ENCODE peak calls at places on chromosomes 13 and 19, in nine cellular contexts. M, S, E, Z, R, I, Y, L and J are unnamed samples. For H3K36me3, the result is how much of the 10 kb centered on the place peaks cover.

GRCh38 chr13:110653851-110654250 is 38.5 kb downstream of the NAXD start:
- DNase-seq in M (no peak), S (no peak), E (no peak), Z (no peak), R (no peak), I (no peak), Y (no peak), L (no peak), J (no peak)

GRCh38 chr13:28037399-28037798 is 48.9 kb upstream of the URAD start:
- DNase-seq in M (no peak), S (no peak), E (no peak), Z (no peak), R (no peak), I (no peak), Y (no peak), L (no peak), J (no peak)

GRCh38 chr19:34325961-34326360 is 39.0 kb upstream of the GPI start:
- DNase-seq in M (no peak), S (no peak), E (peak), Z (no peak), R (no peak), I (no peak), Y (no peak), L (no peak), J (no peak)

GRCh38 chr13:39322836-39323585 is 280.0 kb downstream of the LHFPL6 start:
- DNase-seq in M (no peak), S (no peak), E (no peak), Z (no peak), R (no peak), I (no peak), Y (no peak), L (no peak), J (no peak)

GRCh38 chr19:44777715-44778347 is at the start of gene CBLC:
- DNase-seq in M (peak), S (no peak), E (no peak), Z (no peak), R (no peak), I (no peak), Y (no peak), L (no peak), J (no peak)

GRCh38 chr19:7944177-7944761 is 803 bp upstream of the TIMM44 start:
- DNase-seq in M (peak), S (no peak), E (peak), Z (peak), R (peak), I (peak), Y (peak), L (peak), J (peak)

GRCh38 chr13:43319617-43320444 is 296.4 kb downstream of the DNAJC15 start:
- DNase-seq in M (no peak), S (no peak), E (no peak), Z (no peak), R (no peak), I (no peak), Y (no peak), L (no peak), J (no peak)

GRCh38 chr19:49224856-49225255 is 67.3 kb downstream of the TRPM4 start:
- DNase-seq in M (peak), S (no peak), E (peak), Z (peak), R (no peak), I (peak), Y (no peak), L (peak), J (peak)

GRCh38 chr19:41531438-41532311 is 44.3 kb upstream of the CEACAM21 start:
- DNase-seq in M (peak), S (no peak), E (peak), Z (peak), R (peak), I (no peak), Y (peak), L (peak), J (peak)

GRCh38 chr19:46963093-46963734 is 56.4 kb upstream of the NPAS1 start:
- DNase-seq in M (no peak), S (no peak), E (peak), Z (peak), R (no peak), I (no peak), Y (no peak), L (no peak), J (no peak)

GRCh38 chr13:79867248-79867647 is 386.3 kb downstream of the NDFIP2 start:
- DNase-seq in M (no peak), S (no peak), E (no peak), Z (peak), R (no peak), I (no peak), Y (no peak), L (no peak), J (no peak)

GRCh38 chr19:57321746-57322145 is 1.5 kb downstream of the ZNF543 start:
- DNase-seq in M (no peak), S (no peak), E (no peak), Z (no peak), R (no peak), I (no peak), Y (no peak), L (no peak), J (no peak)

GRCh38 chr13:113949546-113949945 is 24.3 kb downstream of the C13orf46 start:
- DNase-seq in M (peak), S (no peak), E (no peak), Z (no peak), R (no peak), I (no peak), Y (no peak), L (no peak), J (no peak)

GRCh38 chr19:1699998-1700732 is 47.8 kb upstream of the TCF3 start:
- DNase-seq in M (no peak), S (no peak), E (no peak), Z (no peak), R (no peak), I (no peak), Y (no peak), L (no peak), J (no peak)

GRCh38 chr19:55272142-55272541 is 7.8 kb downstream of the HSPBP1 start:
- DNase-seq in M (no peak), S (no peak), E (no peak), Z (no peak), R (no peak), I (no peak), Y (no peak), L (no peak), J (no peak)
- H3K36me3 ChIP-seq in M (under half), S (under half), E (under half), Z (under half), R (under half), I (under half), Y (half or more), L (half or more), J (under half)

GRCh38 chr19:29811125-29812079 is at the start of gene CCNE1:
- DNase-seq in M (peak), S (no peak), E (peak), Z (peak), R (no peak), I (peak), Y (peak), L (peak), J (peak)
- H3K4me3 ChIP-seq in M (peak), S (peak), E (peak), Z (peak), R (peak), I (peak), Y (peak), L (peak), J (peak)

GRCh38 chr13:33107403-33107760 is 91.2 kb downstream of the KL start:
- DNase-seq in M (no peak), S (no peak), E (no peak), Z (no peak), R (no peak), I (no peak), Y (no peak), L (no peak), J (no peak)
- H3K36me3 ChIP-seq in M (under half), S (under half), E (under half), Z (half or more), R (under half), I (under half), Y (under half), L (half or more), J (half or more)

DNA sequence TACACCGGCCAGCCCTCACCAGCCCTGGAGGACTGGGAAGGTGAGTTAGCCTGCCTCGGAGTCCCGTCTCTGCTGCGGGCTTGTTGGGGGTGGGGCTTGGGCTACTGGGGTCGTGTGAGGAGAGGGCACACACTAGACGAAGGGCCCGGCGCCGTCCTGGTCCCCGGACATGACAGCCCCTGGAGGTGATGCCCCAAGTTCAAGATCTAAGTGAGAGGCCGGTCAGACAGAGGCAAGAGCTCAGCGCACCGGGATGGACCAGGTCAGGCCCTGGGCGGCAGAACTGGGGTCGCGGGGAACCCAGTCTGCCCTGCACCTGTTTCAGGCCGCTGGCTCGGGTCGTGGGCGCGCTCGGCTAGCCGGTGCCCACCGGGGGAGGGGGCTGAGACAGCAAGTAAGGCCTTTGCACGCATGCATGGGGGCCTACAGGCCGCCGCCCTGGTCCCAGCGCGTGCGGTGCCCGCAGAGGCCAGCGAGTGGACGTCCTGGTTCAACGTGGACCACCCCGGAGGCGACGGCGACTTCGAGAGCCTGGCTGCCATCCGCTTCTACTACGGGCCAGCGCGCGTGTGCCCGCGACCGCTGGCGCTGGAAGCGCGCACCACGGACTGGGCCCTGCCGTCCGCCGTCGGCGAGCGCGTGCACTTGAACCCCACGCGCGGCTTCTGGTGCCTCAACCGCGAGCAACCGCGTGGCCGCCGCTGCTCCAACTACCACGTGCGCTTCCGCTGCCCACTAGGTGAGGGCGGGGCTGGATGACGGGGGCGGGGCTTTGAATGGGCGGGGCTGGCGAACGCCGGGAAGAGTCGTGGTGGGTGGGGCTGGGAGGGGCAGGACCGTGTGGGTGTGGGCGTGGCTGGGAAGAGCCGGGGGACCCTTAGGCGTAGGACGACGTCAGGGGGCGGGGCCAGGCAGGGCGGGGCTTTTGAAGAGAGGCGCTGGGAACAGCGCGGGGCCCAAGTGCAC is 2.0 kb downstream of the CILP2 start:
- DNase-seq in M (peak), S (no peak), E (peak), Z (peak), R (no peak), I (no peak), Y (no peak), L (peak), J (peak)
- H3K4me3 ChIP-seq in M (no peak), S (no peak), E (no peak), Z (no peak), R (no peak), I (no peak), Y (peak), L (no peak), J (no peak)

GRCh38 chr13:20990910-20991525 is 70.4 kb downstream of the LATS2 start:
- DNase-seq in M (no peak), S (no peak), E (no peak), Z (no peak), R (no peak), I (no peak), Y (no peak), L (no peak), J (no peak)

GRCh38 chr13:20984879-20985278 is 76.5 kb downstream of the LATS2 start:
- DNase-seq in M (no peak), S (no peak), E (no peak), Z (peak), R (no peak), I (no peak), Y (no peak), L (no peak), J (no peak)

GRCh38 chr13:20988909-20989735 is 72.3 kb downstream of the LATS2 start:
- DNase-seq in M (no peak), S (no peak), E (no peak), Z (no peak), R (no peak), I (no peak), Y (no peak), L (no peak), J (no peak)

GRCh38 chr13:20989883-20990282 is 71.5 kb downstream of the LATS2 start:
- DNase-seq in M (no peak), S (no peak), E (no peak), Z (no peak), R (no peak), I (no peak), Y (no peak), L (no peak), J (no peak)

DNA sequence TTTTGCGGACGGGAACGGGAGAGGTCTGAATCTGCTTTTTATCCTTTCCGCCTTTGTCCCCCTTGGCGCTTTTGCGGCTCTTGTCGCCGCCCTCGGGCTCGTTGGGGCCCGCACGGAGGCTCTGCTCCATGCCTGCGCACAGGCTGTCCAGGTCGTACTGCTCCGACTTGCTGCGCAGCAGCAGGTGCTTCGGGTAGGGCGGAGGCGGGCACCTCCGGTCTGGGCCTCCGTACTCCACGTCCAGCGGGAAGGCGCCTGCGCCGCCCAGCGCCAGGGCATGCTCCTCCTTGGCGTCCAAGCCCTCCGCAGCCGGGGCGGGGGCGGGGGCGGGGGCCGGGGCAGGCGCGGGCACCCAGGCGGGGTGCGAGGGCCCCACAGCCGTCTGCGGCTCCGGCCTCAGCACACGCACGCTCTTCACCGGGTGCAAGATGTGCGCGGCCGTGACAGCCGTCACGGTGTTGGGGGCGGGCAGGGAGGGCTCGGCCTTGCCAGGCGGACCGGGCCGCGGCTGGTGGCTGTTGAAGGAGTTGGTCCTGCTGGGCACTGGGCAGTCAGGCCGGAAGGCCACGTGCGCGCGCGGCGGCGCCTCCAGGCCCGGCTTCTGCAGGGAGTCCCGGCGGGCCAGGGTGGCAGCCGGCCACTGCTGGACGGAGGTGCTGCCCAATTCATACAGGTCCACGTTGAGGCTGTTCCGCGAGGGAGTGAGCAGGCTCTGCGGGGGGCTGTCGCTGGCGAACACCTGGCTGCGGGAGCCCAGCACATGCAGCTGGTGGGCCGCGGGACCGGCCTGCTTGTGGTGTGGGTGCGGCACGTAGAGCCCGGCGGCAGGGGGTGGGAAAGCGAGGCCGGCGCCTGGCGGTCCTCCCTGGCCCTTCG is 73.1 kb downstream of the LATS2 start:
- DNase-seq in M (no peak), S (no peak), E (no peak), Z (no peak), R (no peak), I (no peak), Y (no peak), L (no peak), J (no peak)
- H3K36me3 ChIP-seq in M (under half), S (under half), E (under half), Z (half or more), R (under half), I (half or more), Y (half or more), L (half or more), J (under half)

GRCh38 chr19:17862711-17863519 is 3.2 kb downstream of the RPL18A start:
- DNase-seq in M (peak), S (no peak), E (no peak), Z (no peak), R (no peak), I (no peak), Y (no peak), L (no peak), J (no peak)
- H3K4me3 ChIP-seq in M (no peak), S (no peak), E (no peak), Z (no peak), R (no peak), I (no peak), Y (no peak), L (no peak), J (no peak)

GRCh38 chr13:40806241-40806640 is 16.8 kb downstream of the SLC25A15 start:
- DNase-seq in M (no peak), S (no peak), E (no peak), Z (no peak), R (no peak), I (no peak), Y (no peak), L (no peak), J (no peak)
- H3K36me3 ChIP-seq in M (under half), S (under half), E (under half), Z (under half), R (under half), I (half or more), Y (under half), L (half or more), J (under half)